ENCODE peak calls at places on chromosomes 1 and 21, in four cellular contexts. K, M, X and A are unnamed samples.

GRCh38 chr1:48493970-48494769 is 22.2 kb upstream of the SPATA6 start:
- DNase-seq in K (no peak), X (no peak), M (no peak), A (no peak)

GRCh38 chr1:178538192-178538916 is 25.4 kb downstream of the TEX35 start:
- DNase-seq in X (no peak), K (no peak), M (no peak), A (no peak)

GRCh38 chr1:24151175-24151533 is 8.2 kb upstream of the IL22RA1 start:
- DNase-seq in M (no peak), X (no peak), K (no peak), A (peak)

GRCh38 chr21:43271452-43272020 is 102.7 kb downstream of the CRYAA start:
- DNase-seq in X (no peak), K (no peak), M (no peak), A (no peak)

GRCh38 chr1:6734579-6735397 is 33.2 kb upstream of the DNAJC11 start:
- DNase-seq in M (no peak), X (no peak), K (no peak), A (no peak)

GRCh38 chr1:181250038-181250437 is 161.5 kb downstream of the IER5 start:
- DNase-seq in M (no peak), K (no peak), X (no peak), A (no peak)

GRCh38 chr1:232209357-232209756 is 420.6 kb downstream of the SIPA1L2 start:
- DNase-seq in X (no peak), M (no peak), K (no peak), A (no peak)

GRCh38 chr1:181013144-181013543 is 9.5 kb downstream of the STX6 start:
- DNase-seq in K (no peak), X (no peak), M (no peak), A (peak)

GRCh38 chr1:147541672-147542548 is 609 bp downstream of the BCL9 start:
- DNase-seq in X (no peak), K (peak), M (no peak), A (peak)

GRCh38 chr1:24551290-24551859 is 4.5 kb upstream of the NCMAP start:
- DNase-seq in K (no peak), M (no peak), X (no peak), A (no peak)

GRCh38 chr1:55876276-55877060 is 661.3 kb upstream of the USP24 start:
- DNase-seq in M (no peak), X (no peak), K (peak), A (no peak)

GRCh38 chr1:184629261-184629660 is 125.4 kb downstream of the EDEM3 start:
- DNase-seq in X (no peak), K (no peak), M (no peak), A (no peak)

GRCh38 chr1:11272544-11272841 is 505 bp upstream of the UBIAD1 start:
- DNase-seq in K (no peak), M (no peak), X (no peak), A (no peak)
- TF ChIP-seq CTCF in K (no peak), M (no peak), X (no peak), A (no peak)

GRCh38 chr1:225875044-225875822 is 6.9 kb downstream of the TMEM63A start:
- DNase-seq in M (no peak), K (no peak), X (no peak), A (no peak)

GRCh38 chr1:225876900-225877510 is 5.2 kb downstream of the TMEM63A start:
- DNase-seq in X (no peak), K (no peak), M (no peak), A (no peak)

GRCh38 chr1:225878282-225878681 is 3.9 kb downstream of the TMEM63A start:
- DNase-seq in X (no peak), K (peak), M (no peak), A (no peak)

GRCh38 chr1:225879521-225880209 is 2.5 kb downstream of the TMEM63A start:
- DNase-seq in X (no peak), K (peak), M (no peak), A (no peak)

DNA sequence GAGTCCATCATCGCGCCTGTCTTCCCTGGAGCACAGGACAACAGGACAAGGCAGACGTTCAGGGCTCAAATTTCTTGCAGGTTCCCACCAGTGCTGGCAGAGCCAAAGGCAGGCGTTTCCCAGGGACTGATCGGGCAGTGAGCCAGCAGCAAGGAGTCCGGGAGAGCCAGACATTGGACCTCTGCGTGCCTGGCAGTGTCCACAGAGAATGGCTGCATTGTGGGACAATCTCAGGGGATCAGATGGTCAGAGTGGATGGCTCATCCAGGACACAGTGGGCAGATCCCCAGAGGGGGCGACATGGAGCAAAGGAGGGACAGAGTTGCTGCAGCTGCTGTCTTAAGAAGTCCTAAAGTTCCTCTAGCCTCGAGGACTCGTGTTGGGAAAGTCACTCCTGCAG is 4.6 kb downstream of the TMEM63A start:
- DNase-seq in K (peak), X (no peak), M (no peak), A (peak)
- TF ChIP-seq CTCF in K (peak), X (no peak), M (peak), A (peak)

GRCh38 chr21:46347791-46348381 is 23.9 kb downstream of the PCNT start:
- DNase-seq in M (no peak), K (peak), X (no peak), A (no peak)
- TF ChIP-seq CTCF in M (no peak), K (peak), X (no peak), A (no peak)

DNA sequence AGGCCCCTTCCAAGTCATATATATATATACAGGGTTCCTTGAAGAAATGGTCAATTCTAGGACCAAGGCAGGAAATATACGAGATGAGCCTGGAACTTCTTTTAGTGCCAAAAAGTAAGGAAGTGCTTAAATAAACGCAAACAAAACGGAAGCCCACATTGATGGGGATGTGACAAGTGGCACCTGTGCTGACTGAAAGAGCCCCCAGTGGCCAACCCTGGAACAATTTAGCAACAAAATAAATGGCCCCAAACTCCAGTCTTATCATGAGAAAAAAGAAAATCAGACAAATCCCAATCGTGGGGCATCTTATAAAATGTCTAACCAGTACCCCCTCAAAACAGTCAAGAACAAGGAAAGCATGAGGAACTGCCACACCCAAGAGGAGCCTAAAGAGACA is 17.7 kb downstream of the PLA2G5 start:
- DNase-seq in M (no peak), K (no peak), X (no peak), A (peak)
- TF ChIP-seq CTCF in M (no peak), K (no peak), X (no peak), A (peak)

GRCh38 chr1:177432897-177433296 is 262.1 kb downstream of the BRINP2 start:
- DNase-seq in K (no peak), X (no peak), M (no peak), A (no peak)

GRCh38 chr1:177426533-177426932 is 255.8 kb downstream of the BRINP2 start:
- DNase-seq in X (no peak), K (no peak), M (no peak), A (no peak)

GRCh38 chr1:177429234-177429633 is 258.5 kb downstream of the BRINP2 start:
- DNase-seq in M (no peak), K (no peak), X (no peak), A (no peak)

GRCh38 chr1:177425241-177425640 is 254.5 kb downstream of the BRINP2 start:
- DNase-seq in X (no peak), K (no peak), M (no peak), A (no peak)

DNA sequence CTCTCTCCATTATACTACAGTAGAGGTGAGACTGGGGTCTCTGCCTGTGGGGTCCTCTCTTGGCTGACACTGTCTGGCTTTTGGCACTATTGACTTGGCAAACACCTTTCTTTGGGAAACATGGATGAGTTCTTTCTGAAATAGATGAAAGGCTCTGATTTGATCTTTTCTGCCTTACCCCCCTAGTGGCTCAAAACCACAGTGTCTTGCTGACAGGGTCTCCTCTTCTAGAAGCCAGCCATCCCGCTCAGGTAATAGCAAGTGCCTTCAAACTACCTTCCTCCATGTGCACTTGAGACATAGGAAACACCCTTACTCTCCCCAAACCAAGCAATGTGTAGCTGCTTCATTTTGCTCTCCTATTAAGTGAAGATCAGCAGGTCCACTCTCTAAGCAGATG is 260.4 kb downstream of the BRINP2 start:
- DNase-seq in X (no peak), M (no peak), K (no peak), A (no peak)
- TF ChIP-seq CTCF in X (no peak), M (no peak), K (no peak), A (no peak)